ENCODE peak calls at places on chromosomes 4 and X, in eight cellular contexts. C, X, G, Z, O, E, N and K are unnamed samples. For H3K4me1, the result is how much of the 10 kb centered on the place peaks cover.

GRCh38 chrX:130165181-130165702 is 399 bp downstream of the AIFM1 start:
- DNase-seq in C (no peak), X (peak), G (no peak), Z (no peak), O (no peak), E (no peak), N (peak), K (no peak)

GRCh38 chr4:71133491-71133890 is 140.0 kb downstream of the DCK start:
- DNase-seq in C (no peak), X (no peak), G (no peak), Z (no peak), O (no peak), E (no peak), N (no peak), K (no peak)

GRCh38 chr4:39353478-39354177 is 12.5 kb downstream of the RFC1 start:
- DNase-seq in C (no peak), X (no peak), G (no peak), Z (no peak), O (no peak), E (peak), N (peak), K (no peak)

GRCh38 chrX:10175317-10175871 is 18.6 kb downstream of the CLCN4 start:
- DNase-seq in C (no peak), X (peak), G (no peak), Z (no peak), O (no peak), E (peak), N (peak), K (no peak)

GRCh38 chrX:34578237-34578636 is 78.8 kb downstream of the TMEM47 start:
- DNase-seq in C (no peak), X (no peak), G (no peak), Z (no peak), O (no peak), E (peak), N (peak), K (no peak)

GRCh38 chrX:40083120-40083978 is 14.4 kb downstream of the BCOR start:
- DNase-seq in C (peak), X (peak), G (peak), Z (no peak), O (no peak), E (no peak), N (no peak), K (no peak)

GRCh38 chr4:74032064-74032463 is 6.4 kb downstream of the CXCL3 start:
- DNase-seq in C (no peak), X (no peak), G (no peak), Z (no peak), O (no peak), E (peak), N (no peak), K (no peak)

GRCh38 chrX:48489296-48489695 is 13.3 kb downstream of the FTSJ1 start:
- DNase-seq in C (no peak), X (no peak), G (no peak), Z (no peak), O (no peak), E (no peak), N (no peak), K (no peak)

GRCh38 chrX:47235691-47236103 is 2.9 kb downstream of the USP11 start:
- DNase-seq in C (no peak), X (no peak), G (no peak), Z (no peak), O (no peak), E (no peak), N (peak), K (no peak)

GRCh38 chr4:36269116-36269515 is 12.3 kb upstream of the DTHD1 start:
- DNase-seq in C (no peak), X (no peak), G (no peak), Z (no peak), O (peak), E (no peak), N (no peak), K (peak)

GRCh38 chr4:168805341-168805740 is 204.7 kb downstream of the CBR4 start:
- DNase-seq in C (no peak), X (no peak), G (no peak), Z (no peak), O (no peak), E (no peak), N (peak), K (no peak)

GRCh38 chr4:4696521-4696920 is 154.7 kb upstream of the STX18 start:
- DNase-seq in C (no peak), X (no peak), G (no peak), Z (no peak), O (no peak), E (no peak), N (no peak), K (no peak)

GRCh38 chr4:59002148-59002547 is 1892.0 kb upstream of the IGFBP7 start:
- DNase-seq in C (no peak), X (no peak), G (no peak), Z (no peak), O (no peak), E (no peak), N (no peak), K (no peak)

GRCh38 chrX:53188763-53189162 is 36.2 kb downstream of the KDM5C start:
- DNase-seq in C (no peak), X (no peak), G (no peak), Z (no peak), O (no peak), E (no peak), N (no peak), K (no peak)

GRCh38 chrX:123878177-123878576 is 18.3 kb downstream of the XIAP start:
- DNase-seq in C (no peak), X (no peak), G (no peak), Z (no peak), O (no peak), E (peak), N (peak), K (peak)

GRCh38 chr4:130210871-130211270 is 1114.9 kb downstream of the C4orf33 start:
- DNase-seq in C (no peak), X (no peak), G (no peak), Z (no peak), O (no peak), E (peak), N (peak), K (no peak)

GRCh38 chr4:128388352-128388630 is 100.7 kb upstream of the PGRMC2 start:
- DNase-seq in C (no peak), X (no peak), G (no peak), Z (no peak), O (no peak), E (no peak), N (no peak), K (no peak)

GRCh38 chr4:120850048-120850599 is 72.4 kb downstream of the PRDM5 start:
- DNase-seq in C (no peak), X (no peak), G (no peak), Z (no peak), O (no peak), E (peak), N (peak), K (no peak)

GRCh38 chr4:42566835-42567234 is 90.1 kb downstream of the ATP8A1 start:
- DNase-seq in C (no peak), X (no peak), G (no peak), Z (no peak), O (no peak), E (no peak), N (no peak), K (no peak)

GRCh38 chrX:39613508-39613921 is 484.2 kb downstream of the BCOR start:
- DNase-seq in C (no peak), X (peak), G (no peak), Z (no peak), O (no peak), E (peak), N (no peak), K (no peak)

GRCh38 chr4:187387709-187388108 is 607.9 kb upstream of the ZFP42 start:
- DNase-seq in C (no peak), X (no peak), G (no peak), Z (no peak), O (no peak), E (no peak), N (peak), K (no peak)
- H3K4me3 ChIP-seq in C (no peak), X (no peak), G (no peak), Z (no peak), O (no peak), E (no peak), N (no peak), K (no peak)

GRCh38 chr4:8144359-8144758 is 14.3 kb downstream of the ABLIM2 start:
- DNase-seq in C (no peak), X (no peak), G (peak), Z (no peak), O (no peak), E (no peak), N (no peak), K (no peak)

GRCh38 chr4:8142556-8142955 is 16.1 kb downstream of the ABLIM2 start:
- DNase-seq in C (no peak), X (no peak), G (peak), Z (no peak), O (no peak), E (no peak), N (no peak), K (no peak)

GRCh38 chr4:8140915-8141314 is 17.7 kb downstream of the ABLIM2 start:
- DNase-seq in C (no peak), X (no peak), G (peak), Z (no peak), O (no peak), E (no peak), N (no peak), K (no peak)

GRCh38 chr4:8143392-8144140 is 15.0 kb downstream of the ABLIM2 start:
- DNase-seq in C (no peak), X (no peak), G (peak), Z (no peak), O (no peak), E (no peak), N (no peak), K (no peak)

DNA sequence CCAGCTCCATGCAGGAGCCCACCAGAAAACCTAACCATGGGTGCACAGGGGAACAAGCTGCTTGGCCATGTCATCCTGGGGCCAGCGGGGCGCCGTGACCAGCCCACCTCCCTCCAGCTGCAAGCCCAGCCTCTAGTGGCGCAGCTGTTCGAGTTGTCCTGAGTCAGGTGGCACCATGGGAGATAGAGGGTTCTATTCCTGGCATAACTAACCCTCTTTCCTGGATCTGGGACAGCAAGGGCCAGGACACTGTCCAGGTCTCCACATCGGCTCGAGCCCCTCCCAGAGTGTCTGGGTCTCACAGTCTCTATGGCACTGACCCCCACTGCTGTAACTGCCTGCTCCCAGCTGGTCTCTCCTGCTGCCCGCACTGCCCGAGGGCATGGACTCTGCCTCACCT is 16.7 kb downstream of the ABLIM2 start:
- DNase-seq in C (no peak), X (no peak), G (peak), Z (no peak), O (no peak), E (no peak), N (no peak), K (no peak)
- H3K4me1 ChIP-seq in C (under half), X (under half), G (under half), Z (under half), O (under half), E (under half), N (under half), K (under half)

DNA sequence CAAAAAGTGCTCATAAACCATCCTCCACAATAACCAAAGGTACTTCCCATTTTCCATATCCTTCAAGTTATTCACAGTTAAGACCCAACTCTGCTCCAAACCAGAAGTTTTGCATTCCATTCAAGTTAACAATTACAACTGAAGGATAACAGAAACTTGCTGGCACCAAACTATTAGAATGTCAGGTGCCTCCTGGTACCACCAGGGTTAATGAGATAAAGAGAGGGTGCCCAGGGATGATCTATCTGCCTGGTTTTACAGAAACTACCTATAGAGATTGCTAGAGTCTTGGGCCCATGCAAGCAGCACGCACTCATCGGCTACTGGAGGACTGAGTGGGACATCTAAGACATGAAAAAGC is 114.6 kb downstream of the RBM47 start:
- DNase-seq in C (no peak), X (no peak), G (no peak), Z (no peak), O (no peak), E (no peak), N (no peak), K (no peak)
- H3K4me3 ChIP-seq in C (peak), X (peak), G (peak), Z (no peak), O (no peak), E (no peak), N (no peak), K (no peak)

DNA sequence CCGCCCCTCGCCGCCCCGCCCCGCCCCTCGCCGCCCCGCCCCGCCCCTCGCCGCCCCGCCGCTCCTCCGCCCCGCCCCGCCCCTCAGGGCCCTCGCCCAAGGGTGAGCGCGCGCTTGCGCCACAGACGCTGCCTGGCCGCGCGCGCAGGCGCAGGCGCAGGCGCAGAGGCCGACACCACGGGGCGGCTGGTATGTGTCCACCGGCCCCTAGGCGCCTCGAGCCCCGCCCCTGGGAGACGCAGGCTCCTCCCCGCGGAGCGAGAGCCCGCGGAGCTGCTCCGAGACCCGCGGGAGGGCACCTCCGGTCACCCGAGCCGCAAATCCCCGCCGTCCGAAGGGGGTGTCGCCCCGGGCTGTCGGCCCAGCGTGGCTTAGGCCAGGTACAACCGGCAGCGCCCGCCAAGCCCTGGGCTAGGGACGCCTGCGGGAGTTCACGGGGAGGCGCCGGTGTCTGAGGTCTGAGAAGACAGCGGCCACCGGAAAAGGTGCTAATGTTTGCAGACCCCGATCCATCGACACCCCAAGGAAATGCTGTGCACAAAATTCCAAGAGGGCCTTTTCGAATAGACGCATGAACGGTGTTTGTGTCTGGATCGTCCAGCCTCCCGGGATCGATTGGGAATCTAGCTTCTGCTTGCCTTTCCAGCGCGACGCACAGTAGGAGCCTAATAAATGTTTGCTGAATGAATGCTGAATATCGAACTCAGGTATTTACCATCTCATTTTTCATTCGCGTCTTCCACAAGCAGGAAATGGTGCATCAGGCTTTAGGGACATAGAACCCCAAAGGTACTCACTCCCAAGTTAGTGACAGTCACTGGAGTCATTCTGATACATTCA is 473 bp upstream of the CCNQ start:
- DNase-seq in C (peak), X (peak), G (peak), Z (no peak), O (peak), E (peak), N (peak), K (peak)
- H3K4me1 ChIP-seq in C (under half), X (under half), G (under half), Z (under half), O (under half), E (under half), N (under half), K (under half)

GRCh38 chrX:24646745-24647182 is 383 bp downstream of the PCYT1B start:
- DNase-seq in C (no peak), X (no peak), G (no peak), Z (peak), O (no peak), E (peak), N (peak), K (no peak)
- H3K4me3 ChIP-seq in C (no peak), X (peak), G (peak), Z (peak), O (peak), E (no peak), N (peak), K (peak)

GRCh38 chr4:53706422-53707032 is 115.2 kb upstream of the LNX1 start:
- DNase-seq in C (peak), X (no peak), G (no peak), Z (peak), O (no peak), E (peak), N (peak), K (no peak)
- H3K4me1 ChIP-seq in C (under half), X (under half), G (under half), Z (under half), O (under half), E (under half), N (under half), K (under half)

DNA sequence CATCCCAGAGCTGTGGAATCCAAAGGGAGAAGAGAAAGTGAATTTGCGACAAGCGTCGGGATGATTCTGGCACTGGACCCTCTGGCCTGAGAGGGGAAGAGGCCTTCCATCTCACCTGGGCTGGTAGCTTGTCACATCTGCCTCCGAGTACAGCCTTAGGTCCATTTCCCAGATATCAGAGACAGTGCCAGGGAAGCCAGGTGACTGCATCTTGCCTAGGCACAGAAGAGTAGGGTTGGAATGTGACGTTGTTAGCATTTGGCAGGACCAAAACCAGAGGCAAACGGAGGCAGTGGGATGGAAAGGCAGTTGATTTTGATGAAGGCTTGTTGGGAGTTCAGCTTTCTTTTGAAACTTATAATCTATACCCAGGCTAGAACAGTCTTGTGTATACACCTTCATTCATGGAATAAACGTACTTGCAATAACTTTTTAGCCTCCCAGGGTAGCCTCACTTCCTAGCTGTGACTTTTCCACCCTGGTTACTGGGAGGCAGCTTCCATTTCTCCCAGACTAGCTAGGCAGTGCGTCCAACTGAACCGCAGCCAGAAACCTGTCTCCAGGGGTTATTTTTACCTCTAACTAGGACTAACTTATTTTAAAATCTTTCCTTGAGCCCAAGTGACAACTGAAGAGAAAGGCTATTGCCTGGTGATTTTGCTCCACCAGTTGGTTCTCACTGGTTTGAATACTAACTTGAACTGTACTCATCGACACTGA is 5.9 kb downstream of the SOD3 start:
- DNase-seq in C (no peak), X (no peak), G (no peak), Z (no peak), O (no peak), E (no peak), N (no peak), K (no peak)
- H3K4me3 ChIP-seq in C (no peak), X (peak), G (no peak), Z (no peak), O (no peak), E (no peak), N (no peak), K (no peak)

GRCh38 chr4:98653890-98654867 is 4.2 kb downstream of the TSPAN5 start:
- DNase-seq in C (no peak), X (peak), G (no peak), Z (no peak), O (no peak), E (peak), N (peak), K (no peak)
- H3K4me1 ChIP-seq in C (under half), X (under half), G (under half), Z (under half), O (under half), E (half or more), N (under half), K (under half)

GRCh38 chr4:1872918-1873269 is 1.7 kb downstream of the NSD2 start:
- DNase-seq in C (no peak), X (no peak), G (no peak), Z (no peak), O (no peak), E (peak), N (peak), K (no peak)

GRCh38 chr4:1871471-1872021 is 353 bp downstream of the NSD2 start:
- DNase-seq in C (peak), X (peak), G (peak), Z (no peak), O (no peak), E (peak), N (no peak), K (no peak)

GRCh38 chr4:1873291-1873690 is 2.1 kb downstream of the NSD2 start:
- DNase-seq in C (no peak), X (no peak), G (no peak), Z (no peak), O (no peak), E (no peak), N (no peak), K (no peak)

GRCh38 chr4:1873776-1874175 is 2.6 kb downstream of the NSD2 start:
- DNase-seq in C (no peak), X (no peak), G (no peak), Z (no peak), O (no peak), E (no peak), N (no peak), K (no peak)

DNA sequence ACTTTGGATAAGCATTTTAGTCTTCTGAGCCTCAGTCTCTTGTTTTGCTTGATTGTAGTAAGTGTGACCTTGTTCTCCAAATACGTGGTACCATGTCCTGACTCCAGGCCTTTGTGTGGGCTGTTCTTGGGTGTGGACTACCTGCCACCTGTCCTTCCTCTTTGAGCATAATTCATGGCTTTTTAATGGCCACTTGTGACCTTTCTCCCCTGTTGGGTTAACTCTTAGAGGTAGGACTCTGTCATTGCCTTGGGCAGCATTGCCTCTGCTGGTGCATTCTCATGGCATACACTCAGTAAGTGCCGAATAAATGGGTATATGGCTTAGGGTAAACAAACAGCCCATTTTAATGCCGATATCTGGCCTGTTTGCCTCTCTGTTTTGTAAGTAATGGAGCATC is 3.0 kb downstream of the NSD2 start:
- DNase-seq in C (no peak), X (no peak), G (no peak), Z (no peak), O (no peak), E (no peak), N (no peak), K (no peak)
- H3K4me3 ChIP-seq in C (no peak), X (no peak), G (no peak), Z (no peak), O (no peak), E (no peak), N (no peak), K (no peak)